ENCODE peak calls at places on chromosomes 16 and 17, in six cellular contexts. B, S, J, F, Q and T are unnamed samples.
A peak's percentile ranks its signal among the peaks of the same experiment; 100 is the strongest.

GRCh38 chr17:61135782-61136181 is 263.9 kb upstream of the TBX2 start:
- DNase-seq in B (no peak), S (no peak), J (no peak), F (no peak), Q (no peak), T (no peak)

GRCh38 chr16:35629001-35629400 is 2169.6 kb downstream of the TP53TG3F start:
- DNase-seq in B (no peak), S (no peak), J (no peak), F (no peak), Q (no peak), T (no peak)

GRCh38 chr16:84817206-84817605 is 2.6 kb upstream of the CRISPLD2 start:
- DNase-seq in B (no peak), S (no peak), J (no peak), F (no peak), Q (no peak), T (no peak)

GRCh38 chr16:85634747-85635544 is 21.8 kb downstream of the GSE1 start:
- DNase-seq in B (no peak), S (no peak), J (peak; percentile 74), F (no peak), Q (no peak), T (no peak)

GRCh38 chr17:1031711-1032110 is 34.8 kb downstream of the TIMM22 start:
- DNase-seq in B (no peak), S (no peak), J (peak; percentile 81), F (peak; percentile 82), Q (peak; percentile 68), T (no peak)

GRCh38 chr16:12262454-12263180 is 286.1 kb downstream of the SNX29 start:
- DNase-seq in B (no peak), S (no peak), J (no peak), F (no peak), Q (no peak), T (no peak)

GRCh38 chr17:28274591-28275265 is 44.3 kb upstream of the TMEM97 start:
- DNase-seq in B (no peak), S (no peak), J (no peak), F (no peak), Q (no peak), T (no peak)

GRCh38 chr17:81558941-81559806 is 7.0 kb upstream of the FAAP100 start:
- DNase-seq in B (no peak), S (no peak), J (peak; percentile 55), F (no peak), Q (no peak), T (no peak)

GRCh38 chr16:6684076-6684673 is 648.5 kb upstream of the RBFOX1 start:
- DNase-seq in B (peak; percentile 26), S (no peak), J (peak; percentile 18), F (no peak), Q (peak; percentile 31), T (peak; percentile 10)

GRCh38 chr17:78974635-78975591 is 4.8 kb downstream of the LGALS3BP start:
- DNase-seq in B (no peak), S (peak; percentile 60), J (peak; percentile 66), F (peak; percentile 54), Q (peak; percentile 87), T (peak; percentile 46)

GRCh38 chr16:74625500-74626350 is 18.8 kb upstream of the GLG1 start:
- DNase-seq in B (no peak), S (no peak), J (no peak), F (no peak), Q (no peak), T (no peak)

GRCh38 chr17:46962374-46962790 is 16.7 kb downstream of the RPRML start:
- DNase-seq in B (peak; percentile 61), S (peak; percentile 68), J (no peak), F (no peak), Q (peak; percentile 61), T (peak; percentile 93)